ENCODE peak calls at places on chromosomes 1 and 21, in seven cellular contexts. A is GM23248; D is CD8-positive, alpha-beta memory T cell; N is mucosa of descending colon; Y is body of pancreas; F is fibroblast of mammary gland; G is heart right ventricle. I is an unnamed sample.

GRCh38 chr1:19305880-19306279 is 6.1 kb downstream of the AKR7A2 start:
- DNase-seq in A (no peak), D (no peak), N (no peak), Y (no peak), F (no peak), G (no peak), I (no peak)

GRCh38 chr1:98046031-98046641 is 125.3 kb upstream of the DPYD start:
- DNase-seq in A (peak; percentile 85), D (no peak), N (no peak), Y (no peak), F (peak; percentile 48), G (no peak), I (peak; percentile 53)

GRCh38 chr21:45244799-45245340 is 42.8 kb downstream of the POFUT2 start:
- DNase-seq in A (no peak), D (no peak), N (no peak), Y (no peak), F (no peak), G (no peak), I (no peak)

GRCh38 chr1:76109901-76110560 is 35.5 kb downstream of the ST6GALNAC3 start:
- DNase-seq in A (no peak), D (no peak), N (no peak), Y (no peak), F (no peak), G (no peak), I (no peak)

GRCh38 chr1:22908880-22909426 is 63.7 kb downstream of the LACTBL1 start:
- DNase-seq in A (no peak), D (no peak), N (no peak), Y (no peak), F (no peak), G (no peak), I (no peak)

GRCh38 chr21:33292724-33293123 is 26.6 kb downstream of the IL10RB start:
- DNase-seq in A (no peak), D (no peak), N (no peak), Y (no peak), F (no peak), G (no peak), I (no peak)

GRCh38 chr1:7387053-7387861 is 383.8 kb upstream of the VAMP3 start:
- DNase-seq in A (no peak), D (no peak), N (no peak), Y (no peak), F (no peak), G (peak; percentile 1), I (no peak)

GRCh38 chr1:2412395-2412772 is at the start of gene PEX10:
- DNase-seq in A (peak; percentile 99), D (peak; percentile 98), N (peak; percentile 100), Y (peak; percentile 99), F (peak; percentile 88), G (peak; percentile 96), I (peak; percentile 99)

GRCh38 chr1:30888391-30888790 is 20.2 kb downstream of the SDC3 start:
- DNase-seq in A (peak; percentile 83), D (no peak), N (peak; percentile 46), Y (peak; percentile 17), F (peak; percentile 73), G (peak; percentile 75), I (peak; percentile 89)

GRCh38 chr1:228059536-228060457 is 22.7 kb upstream of the ARF1 start:
- DNase-seq in A (peak; percentile 36), D (no peak), N (peak; percentile 100), Y (peak; percentile 100), F (peak; percentile 14), G (no peak), I (peak; percentile 55)

DNA sequence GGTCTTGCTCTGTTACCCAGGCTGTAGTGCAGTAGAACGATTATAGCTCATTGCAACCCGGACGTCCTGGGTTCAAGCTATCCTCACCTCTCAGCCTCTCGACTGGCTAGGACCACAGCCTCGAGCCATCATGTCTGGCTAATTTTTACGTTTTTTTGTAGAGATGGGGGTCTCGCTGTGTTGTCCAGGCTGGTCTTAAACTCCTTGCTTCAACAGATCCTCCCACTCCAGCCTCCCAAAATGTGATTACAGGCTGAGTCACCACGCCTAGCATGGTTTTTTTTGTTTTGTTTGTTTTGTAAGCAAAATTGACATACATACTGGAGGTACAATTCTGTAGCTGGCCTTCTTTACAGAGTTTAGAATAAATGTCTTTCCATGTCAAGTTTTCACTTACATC is 994 bp upstream of the LAMTOR5 start:
- DNase-seq in A (peak; percentile 23), D (no peak), N (no peak), Y (no peak), F (peak; percentile 25), G (no peak), I (no peak)
- H3K4me3 ChIP-seq in A (peak overlapping the region; percentile 99), D (peak overlapping the region; percentile 100), N (no peak overlapping the region), Y (no peak overlapping the region), F (peak overlapping the region; percentile 93), G (no peak overlapping the region), I (peak overlapping the region; percentile 99)

DNA sequence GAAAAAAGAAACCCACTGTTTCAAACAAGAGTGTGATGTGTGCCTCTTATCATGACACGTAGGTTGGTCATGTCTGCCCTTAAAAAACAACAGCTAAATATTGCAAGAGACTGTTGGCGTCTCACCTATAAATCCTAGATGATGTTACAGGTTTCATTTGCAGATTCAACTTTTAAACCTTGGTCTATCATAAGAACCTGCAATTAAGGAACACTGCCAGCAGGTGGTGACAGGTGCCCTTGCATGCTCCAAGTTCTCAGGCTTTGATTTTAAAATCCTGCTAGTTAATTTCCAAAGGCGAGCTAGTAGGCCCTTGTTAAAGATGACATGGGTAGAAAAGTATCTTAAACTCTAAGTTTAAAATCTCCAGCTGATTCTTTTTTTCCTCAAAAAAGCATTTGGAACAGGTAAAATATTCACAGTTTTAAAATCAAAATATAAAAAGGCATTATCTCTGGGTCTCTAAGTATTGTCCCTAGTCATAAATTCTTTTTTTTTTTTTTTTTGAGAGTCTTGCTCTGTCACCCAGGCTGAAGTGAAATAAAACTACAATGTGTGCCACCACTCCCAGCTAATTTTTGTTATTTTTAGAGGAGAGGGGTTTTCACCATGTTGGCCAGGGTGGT is 39.1 kb downstream of the CLSTN1 start:
- DNase-seq in A (peak; percentile 66), D (peak; percentile 63), N (peak; percentile 49), Y (peak; percentile 78), F (peak; percentile 58), G (peak; percentile 33), I (peak; percentile 58)
- H3K4me3 ChIP-seq in A (no peak overlapping the region), D (no peak overlapping the region), N (no peak overlapping the region), Y (no peak overlapping the region), F (no peak overlapping the region), G (no peak overlapping the region), I (no peak overlapping the region)

DNA sequence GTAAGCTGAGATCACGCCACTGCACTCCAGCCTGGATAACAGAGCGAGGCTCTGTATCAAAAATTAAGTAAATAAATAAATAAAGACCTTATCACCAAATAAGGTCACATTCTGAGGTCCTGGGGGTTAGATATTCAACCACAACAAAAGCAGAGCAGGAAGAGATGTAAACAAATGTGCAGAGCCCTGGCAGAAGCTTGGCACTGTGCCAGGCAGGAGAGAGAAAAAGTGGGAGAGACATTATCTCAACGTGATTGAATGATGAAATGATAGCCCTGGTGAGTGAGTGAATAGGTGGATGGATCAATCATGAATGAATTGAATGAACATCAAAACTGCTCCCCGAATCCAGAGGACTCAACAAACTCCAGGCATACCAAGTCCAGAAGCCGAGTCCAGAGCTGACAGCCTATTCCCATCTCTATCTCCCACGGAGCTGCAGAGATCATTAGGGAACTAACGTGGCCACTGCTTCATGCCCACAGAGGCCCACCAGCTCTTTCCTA is 150.7 kb downstream of the TOMM20 start:
- DNase-seq in A (no peak), D (no peak), N (no peak), Y (no peak), F (no peak), G (no peak), I (no peak)
- H3K4me3 ChIP-seq in A (no peak overlapping the region), D (peak overlapping the region; percentile 36), N (no peak overlapping the region), Y (no peak overlapping the region), F (no peak overlapping the region), G (no peak overlapping the region), I (no peak overlapping the region)

DNA sequence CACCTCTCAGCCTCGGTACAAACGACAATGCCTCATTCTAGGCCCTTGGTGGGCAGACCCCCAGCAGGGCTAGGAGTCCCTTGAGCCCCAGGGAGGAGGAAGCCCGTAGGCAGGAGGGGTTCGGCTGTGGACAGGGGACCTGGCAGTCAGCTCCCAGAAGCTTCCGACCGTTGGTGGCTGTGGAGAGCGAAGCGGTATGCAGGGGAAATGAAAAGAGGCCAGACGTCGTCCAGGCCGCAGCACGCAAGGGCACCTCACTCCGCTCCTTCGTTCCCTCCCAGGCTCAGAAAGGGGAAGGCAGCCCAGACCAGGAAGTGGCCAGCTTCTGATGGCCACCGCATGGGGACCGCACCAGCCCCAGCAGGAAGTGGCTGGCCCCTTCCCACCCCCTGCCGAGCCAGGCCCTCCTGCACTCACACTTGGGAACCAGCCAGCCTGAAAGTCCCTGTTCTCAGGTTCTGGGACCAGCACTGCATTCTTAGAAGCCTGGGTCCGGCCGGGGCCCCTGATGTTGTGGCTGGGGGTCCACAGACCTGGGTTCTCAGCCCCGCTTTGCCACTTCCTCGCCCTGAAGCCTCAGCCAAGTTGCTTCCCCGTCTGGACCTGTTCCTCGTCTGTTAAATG is 103.9 kb upstream of the RUNX3 start:
- DNase-seq in A (no peak), D (no peak), N (peak; percentile 64), Y (peak; percentile 28), F (no peak), G (peak; percentile 24), I (no peak)
- H3K4me3 ChIP-seq in A (no peak overlapping the region), D (no peak overlapping the region), N (no peak overlapping the region), Y (no peak overlapping the region), F (no peak overlapping the region), G (no peak overlapping the region), I (no peak overlapping the region)

DNA sequence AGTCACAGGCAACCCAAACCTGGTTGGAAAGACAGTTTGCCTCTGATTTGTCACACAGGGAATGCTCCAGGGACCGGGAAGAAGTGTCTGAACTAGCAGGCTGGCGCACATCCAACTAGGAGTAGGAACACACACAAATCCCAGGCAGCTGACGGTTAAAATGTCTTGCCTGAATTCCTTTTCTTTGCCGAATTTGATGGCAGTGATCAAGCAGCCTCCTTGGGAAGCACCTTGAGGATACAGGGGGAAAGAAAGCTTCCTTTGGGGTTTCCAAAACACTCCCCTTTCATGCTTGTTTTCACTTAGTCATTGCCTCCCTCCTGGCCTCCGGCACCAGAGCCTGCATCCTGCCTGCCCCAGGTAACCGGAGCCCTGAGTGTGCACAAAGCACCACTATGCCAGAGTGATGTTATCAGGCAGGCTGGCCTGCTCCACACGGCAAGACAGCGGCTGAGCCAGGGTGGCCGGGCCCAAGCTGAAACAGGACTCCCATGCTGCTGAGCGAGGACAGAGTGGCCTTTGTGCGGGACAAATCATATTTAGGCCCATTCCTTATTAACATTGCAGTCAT is 193.8 kb downstream of the LMX1A start:
- DNase-seq in A (peak; percentile 6), D (no peak), N (no peak), Y (peak; percentile 22), F (no peak), G (no peak), I (no peak)
- H3K4me3 ChIP-seq in A (no peak overlapping the region), D (no peak overlapping the region), N (no peak overlapping the region), Y (no peak overlapping the region), F (no peak overlapping the region), G (no peak overlapping the region), I (no peak overlapping the region)

GRCh38 chr1:206579747-206580437 is 32.4 kb downstream of the EIF2D start:
- DNase-seq in A (peak; percentile 91), D (peak; percentile 84), N (peak; percentile 77), Y (peak; percentile 47), F (peak; percentile 79), G (peak; percentile 71), I (no peak)
- H3K4me3 ChIP-seq in A (no peak overlapping the region), D (peak overlapping the region; percentile 59), N (no peak overlapping the region), Y (no peak overlapping the region), F (no peak overlapping the region), G (no peak overlapping the region), I (no peak overlapping the region)